ENCODE peak calls at places on chromosomes 11 and 22, in four cellular contexts. M is adipocyte; Z is naive thymus-derived CD4-positive, alpha-beta T cell; F is GM23248. B is an unnamed sample.

GRCh38 chr11:73072935-73073481 is 69.1 kb downstream of the FCHSD2 start:
- DNase-seq in M (peak; percentile 63), Z (no peak), F (peak; percentile 43), B (no peak)

GRCh38 chr11:108698844-108699642 is 34.2 kb downstream of the DDX10 start:
- DNase-seq in M (no peak), Z (no peak), F (peak; percentile 51), B (no peak)

GRCh38 chr11:130070109-130070828 is 575 bp downstream of the APLP2 start:
- DNase-seq in M (peak; percentile 72), Z (peak; percentile 22), F (peak; percentile 71), B (peak; percentile 31)

GRCh38 chr11:78424334-78425270 is 7.0 kb upstream of the GAB2 start:
- DNase-seq in M (peak; percentile 81), Z (no peak), F (peak; percentile 28), B (no peak)

GRCh38 chr11:131979364-131979763 is 608.9 kb downstream of the NTM start:
- DNase-seq in M (no peak), Z (no peak), F (no peak), B (no peak)

GRCh38 chr11:129694538-129694937 is 121.1 kb upstream of the TMEM45B start:
- DNase-seq in M (no peak), Z (no peak), F (peak; percentile 6), B (no peak)

GRCh38 chr11:10818594-10818993 is 9.9 kb upstream of the EIF4G2 start:
- DNase-seq in M (peak; percentile 47), Z (no peak), F (peak; percentile 83), B (no peak)

GRCh38 chr11:65064847-65065240 is 6.5 kb upstream of the NAALADL1 start:
- DNase-seq in M (no peak), Z (no peak), F (no peak), B (peak; percentile 53)

GRCh38 chr11:43917851-43918250 is 24.6 kb upstream of the C11orf96 start:
- DNase-seq in M (no peak), Z (no peak), F (no peak), B (no peak)

GRCh38 chr11:64650923-64651523 is 60.0 kb downstream of the SLC22A12 start:
- DNase-seq in M (peak; percentile 21), Z (no peak), F (peak; percentile 62), B (peak; percentile 50)

GRCh38 chr11:47243454-47243853 is 5.2 kb downstream of the ACP2 start:
- DNase-seq in M (no peak), Z (no peak), F (no peak), B (no peak)

GRCh38 chr11:132409591-132410375 is 1039.4 kb downstream of the NTM start:
- DNase-seq in M (peak; percentile 41), Z (no peak), F (peak; percentile 29), B (no peak)

GRCh38 chr11:107844041-107844440 is 14.5 kb downstream of the SLC35F2 start:
- DNase-seq in M (peak; percentile 16), Z (no peak), F (peak; percentile 82), B (no peak)

GRCh38 chr22:30894371-30894740 is 74.2 kb downstream of the MORC2 start:
- DNase-seq in M (no peak), Z (no peak), F (no peak), B (no peak)

GRCh38 chr11:58923300-58923788 is 15.9 kb upstream of the GLYATL1 start:
- DNase-seq in M (peak; percentile 57), Z (peak; percentile 7), F (peak; percentile 52), B (no peak)

GRCh38 chr11:124339671-124340447 is 19.9 kb upstream of the OR8D2 start:
- DNase-seq in M (no peak), Z (no peak), F (no peak), B (no peak)

GRCh38 chr22:50517495-50518260 is 7.7 kb downstream of the SCO2 start:
- DNase-seq in M (no peak), Z (no peak), F (no peak), B (no peak)

GRCh38 chr11:2538951-2539735 is 94.3 kb downstream of the KCNQ1 start:
- DNase-seq in M (no peak), Z (no peak), F (no peak), B (no peak)

GRCh38 chr11:86896486-86896885 is 58.7 kb downstream of the FZD4 start:
- DNase-seq in M (peak; percentile 89), Z (no peak), F (peak; percentile 77), B (no peak)

GRCh38 chr11:22734628-22735345 is 68.4 kb downstream of the GAS2 start:
- DNase-seq in M (no peak), Z (no peak), F (peak; percentile 8), B (no peak)

GRCh38 chr22:22685586-22685985 is 41.2 kb downstream of the GGTLC2 start:
- DNase-seq in M (no peak), Z (no peak), F (no peak), B (no peak)

GRCh38 chr22:32684822-32685187 is 116.7 kb upstream of the TIMP3 start:
- DNase-seq in M (no peak), Z (no peak), F (peak; percentile 6), B (no peak)

GRCh38 chr11:17389957-17390649 is 1.6 kb upstream of the KCNJ11 start:
- DNase-seq in M (no peak), Z (no peak), F (no peak), B (no peak)
- H3K4me3 ChIP-seq in M (no peak overlapping the region), Z (peak overlapping the region; percentile 62), F (no peak overlapping the region), B (peak overlapping the region; percentile 62)

DNA sequence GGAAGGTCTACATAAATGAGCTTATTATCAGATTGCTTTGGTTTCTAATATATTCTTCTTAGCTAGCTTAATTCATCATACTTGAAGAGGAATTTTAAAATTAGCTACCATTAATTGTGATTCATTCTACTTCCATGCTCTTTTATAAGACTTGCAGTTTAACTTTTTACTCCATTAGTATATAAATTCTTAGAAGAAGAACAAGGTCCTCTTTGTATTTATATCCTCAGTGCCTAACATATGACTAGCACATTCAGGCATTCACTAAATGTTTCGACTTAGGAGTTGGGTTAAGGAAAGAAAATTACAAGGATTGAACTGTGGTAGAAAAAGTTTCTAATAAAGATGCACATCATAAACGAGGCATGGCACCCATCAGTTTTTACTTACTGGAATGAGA is 1135.5 kb downstream of the JRKL start:
- DNase-seq in M (no peak), Z (no peak), F (no peak), B (no peak)
- H3K9me3 ChIP-seq in M (no peaks in the 10 kb centered on the region), Z (no peaks in the 10 kb centered on the region), F (no peaks in the 10 kb centered on the region), B (no peaks in the 10 kb centered on the region)

GRCh38 chr11:62437616-62438015 is 18.8 kb downstream of the SCGB1A1 start:
- DNase-seq in M (no peak), Z (no peak), F (no peak), B (no peak)

GRCh38 chr11:62443390-62444201 is 24.8 kb downstream of the SCGB1A1 start:
- DNase-seq in M (peak; percentile 47), Z (no peak), F (peak; percentile 76), B (no peak)

GRCh38 chr11:62435741-62436485 is 17.1 kb downstream of the SCGB1A1 start:
- DNase-seq in M (no peak), Z (no peak), F (no peak), B (no peak)

GRCh38 chr11:62438641-62439040 is 19.8 kb downstream of the SCGB1A1 start:
- DNase-seq in M (no peak), Z (no peak), F (no peak), B (no peak)

DNA sequence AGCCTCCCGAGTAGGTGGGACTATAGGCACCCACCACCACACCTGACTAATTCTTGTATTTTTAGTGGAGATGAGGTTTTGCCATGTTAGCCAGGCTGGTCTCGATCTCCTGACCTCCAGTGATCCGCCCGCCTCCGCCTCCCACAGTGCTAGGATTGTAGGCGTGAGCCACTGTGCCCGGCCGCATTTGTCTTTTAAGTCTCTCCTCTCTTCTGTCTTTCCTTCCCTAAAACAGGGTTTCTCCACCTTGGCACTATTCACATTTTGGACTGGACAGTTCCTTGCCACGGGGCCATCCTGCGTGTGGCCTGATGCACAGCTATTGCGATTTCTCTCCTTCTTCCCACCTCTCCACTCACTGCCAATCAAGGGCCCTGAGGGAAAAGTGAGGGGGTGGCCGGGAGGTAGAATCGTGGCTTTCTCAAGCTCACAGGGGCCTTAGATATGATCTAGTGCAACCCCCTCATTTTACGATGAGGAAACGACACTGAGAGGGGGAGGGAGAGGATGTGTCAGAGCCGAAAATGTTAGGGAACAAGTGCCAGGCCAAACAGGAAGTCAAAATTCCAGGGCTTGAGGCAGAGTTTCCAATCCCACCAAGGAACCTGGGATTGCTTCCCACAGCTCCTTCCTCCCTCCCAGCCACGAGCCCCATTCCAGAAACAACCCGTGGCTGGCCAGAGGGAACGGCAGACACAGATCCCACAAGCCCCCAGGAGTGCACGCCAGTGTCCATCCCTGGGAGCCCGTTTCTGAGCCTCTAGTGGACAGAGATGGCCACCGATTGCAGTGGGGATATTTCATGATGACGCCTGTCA is 21.2 kb downstream of the SCGB1A1 start:
- DNase-seq in M (peak; percentile 55), Z (no peak), F (peak; percentile 83), B (no peak)
- H3K4me3 ChIP-seq in M (peak overlapping the region; percentile 26), Z (no peak overlapping the region), F (peak overlapping the region; percentile 44), B (no peak overlapping the region)

GRCh38 chr22:47713880-47714452 is 951.5 kb downstream of the TBC1D22A start:
- DNase-seq in M (no peak), Z (no peak), F (no peak), B (no peak)
- H3K9me3 ChIP-seq in M (no peaks in the 10 kb centered on the region), Z (no peaks in the 10 kb centered on the region), F (no peaks in the 10 kb centered on the region), B (no peaks in the 10 kb centered on the region)

DNA sequence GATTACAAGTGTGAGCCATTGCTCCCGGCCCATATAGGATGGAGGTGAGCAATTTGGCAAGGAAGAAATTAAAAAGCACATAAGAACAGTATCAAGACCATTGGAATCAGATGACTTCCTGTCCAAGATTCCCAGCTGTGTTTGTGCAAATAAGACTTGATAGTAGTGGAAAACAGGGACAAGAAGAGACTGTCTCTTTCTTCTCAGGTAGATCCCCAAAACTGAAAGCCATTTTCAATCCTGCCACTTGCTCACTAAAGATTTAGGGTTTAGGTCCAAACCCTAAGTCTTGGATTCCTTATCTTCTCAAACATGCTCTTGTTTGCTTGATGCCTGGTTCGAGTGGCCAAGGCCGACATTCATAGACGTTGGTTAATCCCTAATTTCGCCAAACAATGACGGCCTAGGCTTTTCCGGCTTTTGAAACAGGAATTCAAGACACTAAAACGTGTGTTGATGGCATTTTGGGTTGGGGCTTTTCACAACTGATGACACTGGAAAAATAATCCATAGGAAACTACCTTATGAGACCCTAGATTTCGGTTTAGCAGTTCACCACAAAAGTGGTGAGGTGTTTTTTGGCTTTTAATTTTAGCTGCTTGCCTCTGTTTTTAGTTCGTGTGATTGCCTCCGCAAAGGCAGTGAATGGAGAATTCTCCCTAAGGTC is 1.0 kb upstream of the GTPBP1 start:
- DNase-seq in M (no peak), Z (no peak), F (peak; percentile 19), B (no peak)
- H3K4me3 ChIP-seq in M (peak overlapping the region; percentile 74), Z (peak overlapping the region; percentile 64), F (peak overlapping the region; percentile 66), B (peak overlapping the region; percentile 31)

DNA sequence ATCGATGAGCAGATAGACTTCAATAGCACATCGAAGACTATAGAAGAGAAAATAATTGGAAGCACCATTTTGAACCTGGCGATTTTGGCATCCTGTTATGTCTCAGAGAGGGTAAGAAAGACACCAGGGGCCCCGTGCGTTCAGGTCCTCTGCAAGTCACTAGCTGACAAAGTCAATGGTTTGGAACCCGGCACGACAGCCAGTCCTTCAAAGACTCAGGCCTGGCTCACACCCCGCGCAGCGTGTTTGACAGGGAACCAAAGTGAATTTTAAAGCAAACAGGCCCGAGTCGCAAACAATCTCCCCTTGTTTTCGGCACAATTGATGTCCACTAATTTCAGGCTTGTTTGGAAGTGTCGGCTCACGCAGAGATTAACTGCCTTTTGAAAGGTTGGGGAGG is 716.6 kb downstream of the BRD1 start:
- DNase-seq in M (no peak), Z (no peak), F (no peak), B (no peak)
- H3K9me3 ChIP-seq in M (no peaks in the 10 kb centered on the region), Z (no peaks in the 10 kb centered on the region), F (no peaks in the 10 kb centered on the region), B (no peaks in the 10 kb centered on the region)